ENCODE peak calls at places on chromosomes 16 and 17, in six cellular contexts. X is HL-60; H is PC-3; O is GM10248; P is effector CD4-positive, alpha-beta T cell; Q is RWPE1. Z is an unnamed sample.

GRCh38 chr17:1060991-1061390 is 64.1 kb downstream of the TIMM22 start:
- DNase-seq in O (no peak), Q (peak; percentile 94), H (peak; percentile 95), P (no peak), X (no peak), Z (peak; percentile 92)

GRCh38 chr17:51486885-51487520 is 226.7 kb downstream of the UTP18 start:
- DNase-seq in H (no peak), X (no peak), Q (no peak), P (no peak), O (no peak), Z (no peak)

GRCh38 chr16:73506568-73507056 is 458.7 kb upstream of the ZFHX3 start:
- DNase-seq in P (no peak), Q (no peak), X (no peak), H (no peak), O (no peak), Z (no peak)

GRCh38 chr16:81517630-81518438 is 73.2 kb downstream of the CMIP start:
- DNase-seq in H (peak; percentile 80), O (no peak), Q (peak; percentile 44), P (no peak), X (no peak), Z (peak; percentile 21)

GRCh38 chr16:89548344-89549006 is 12.0 kb upstream of the RPL13 start:
- DNase-seq in P (no peak), O (no peak), X (no peak), H (no peak), Q (no peak), Z (no peak)

GRCh38 chr16:89096768-89097527 is 3.3 kb downstream of the ACSF3 start:
- DNase-seq in H (no peak), P (peak; percentile 28), X (peak; percentile 55), O (no peak), Q (no peak), Z (no peak)

GRCh38 chr17:81567191-81567590 is 15.0 kb upstream of the FAAP100 start:
- DNase-seq in O (no peak), P (no peak), H (no peak), Q (no peak), X (no peak), Z (no peak)

GRCh38 chr17:42517516-42517915 is 18.5 kb upstream of the NAGLU start:
- DNase-seq in Q (peak; percentile 92), X (peak; percentile 80), O (peak; percentile 84), H (no peak), P (peak; percentile 76), Z (peak; percentile 57)

GRCh38 chr17:48497103-48497502 is 33.7 kb downstream of the HOXB1 start:
- DNase-seq in H (peak; percentile 93), Q (no peak), O (no peak), X (no peak), P (no peak), Z (no peak)

Z was measured in BJ.